ENCODE peak calls at places on chromosomes 12 and 14, in six cellular contexts. M, C, E, K, N and V are unnamed samples.

GRCh38 chr12:56838602-56839488 is 75.7 kb downstream of the HSD17B6 start:
- DNase-seq in M (no peak), C (no peak), E (no peak), K (no peak), N (no peak), V (no peak)

GRCh38 chr12:56886319-56886718 is 47.9 kb downstream of the SDR9C7 start:
- DNase-seq in M (no peak), C (no peak), E (no peak), K (no peak), N (no peak), V (no peak)

GRCh38 chr12:69154585-69155363 is 84.6 kb upstream of the CPSF6 start:
- DNase-seq in M (peak), C (peak), E (peak), K (peak), N (peak), V (peak)

GRCh38 chr12:25553083-25553482 is at the start of gene LMNTD1:
- DNase-seq in M (no peak), C (no peak), E (no peak), K (no peak), N (no peak), V (no peak)

GRCh38 chr14:91361236-91361811 is 56.3 kb downstream of the CCDC88C start:
- DNase-seq in M (no peak), C (no peak), E (no peak), K (no peak), N (no peak), V (no peak)

GRCh38 chr12:76879710-76880025 is 849 bp upstream of the CSRP2 start:
- DNase-seq in M (no peak), C (no peak), E (peak), K (no peak), N (no peak), V (no peak)

GRCh38 chr12:34406996-34407300 is 384.7 kb downstream of the ALG10 start:
- DNase-seq in M (peak), C (no peak), E (peak), K (no peak), N (peak), V (no peak)

GRCh38 chr12:32583535-32583934 is 95.6 kb upstream of the DNM1L start:
- DNase-seq in M (no peak), C (no peak), E (no peak), K (no peak), N (no peak), V (peak)

GRCh38 chr12:112855375-112855774 is 51.4 kb upstream of the OAS1 start:
- DNase-seq in M (no peak), C (no peak), E (peak), K (no peak), N (no peak), V (no peak)

GRCh38 chr12:50086148-50086547 is 1.0 kb downstream of the SMARCD1 start:
- DNase-seq in M (no peak), C (no peak), E (no peak), K (no peak), N (no peak), V (no peak)

GRCh38 chr14:68946423-68946822 is 32.7 kb downstream of the ACTN1 start:
- DNase-seq in M (peak), C (no peak), E (no peak), K (no peak), N (no peak), V (no peak)

GRCh38 chr14:91924871-91925726 is 22.4 kb downstream of the FBLN5 start:
- DNase-seq in M (no peak), C (no peak), E (no peak), K (no peak), N (no peak), V (no peak)

GRCh38 chr12:13559318-13559978 is 362.9 kb downstream of the EMP1 start:
- DNase-seq in M (no peak), C (no peak), E (no peak), K (no peak), N (peak), V (no peak)

GRCh38 chr14:67698179-67698578 is 2.6 kb upstream of the RDH11 start:
- DNase-seq in M (no peak), C (no peak), E (no peak), K (no peak), N (no peak), V (no peak)

GRCh38 chr14:89807905-89808304 is 146.6 kb downstream of the EFCAB11 start:
- DNase-seq in M (no peak), C (no peak), E (no peak), K (no peak), N (no peak), V (no peak)

GRCh38 chr14:106185837-106186233 is 659.5 kb downstream of the TMEM121 start:
- DNase-seq in M (no peak), C (peak), E (no peak), K (no peak), N (peak), V (no peak)

GRCh38 chr12:124007810-124008570 is 35.0 kb downstream of the ZNF664 start:
- DNase-seq in M (no peak), C (no peak), E (peak), K (no peak), N (no peak), V (no peak)

GRCh38 chr12:26831959-26832816 is 806 bp downstream of the ITPR2 start:
- DNase-seq in M (peak), C (peak), E (peak), K (peak), N (peak), V (peak)
- TF ChIP-seq POLR2A in M (no peak), C (peak), E (no peak), K (peak), N (peak), V (peak)

DNA sequence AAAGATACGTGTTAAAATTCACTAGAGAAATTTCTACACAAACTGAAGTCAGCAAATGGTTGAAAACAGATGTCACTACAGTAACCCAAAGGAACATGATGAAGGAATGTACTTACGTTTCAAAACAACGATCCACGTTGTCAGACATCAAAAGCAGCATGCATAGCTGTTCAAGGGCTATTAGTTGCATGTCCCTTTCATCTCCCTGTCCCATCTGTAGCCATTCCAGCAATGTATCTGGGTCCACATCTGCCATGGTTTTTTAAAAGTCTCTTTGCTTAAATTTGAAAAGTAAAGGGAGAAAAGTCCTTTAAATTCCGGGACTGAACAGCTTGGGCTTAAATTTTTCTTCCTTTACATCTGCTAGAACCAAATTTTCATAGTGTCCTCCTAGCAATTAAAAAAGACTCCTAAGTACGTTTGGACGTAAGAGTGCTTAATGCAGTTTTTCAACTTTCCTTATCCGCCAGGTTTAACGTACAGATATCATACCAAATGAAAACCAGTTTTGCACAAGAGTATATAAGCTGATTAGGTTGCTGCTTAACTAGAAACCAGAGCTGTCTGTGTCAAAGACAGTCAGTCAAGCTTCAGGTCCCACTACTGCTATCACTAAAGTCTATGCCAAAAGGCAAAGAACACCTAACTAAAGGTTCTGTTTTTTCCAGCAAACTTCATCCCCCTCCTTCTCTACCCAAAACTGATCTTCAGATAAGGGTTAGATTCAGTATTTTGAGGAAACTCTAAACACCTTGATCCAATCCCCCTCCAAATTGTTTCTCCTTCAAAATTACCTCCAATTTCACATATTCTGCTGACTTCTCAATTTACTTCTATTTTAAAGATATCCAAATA is 1.7 kb downstream of the HECTD1 start:
- DNase-seq in M (no peak), C (peak), E (no peak), K (no peak), N (no peak), V (peak)
- TF ChIP-seq POLR2A in M (no peak), C (peak), E (no peak), K (no peak), N (no peak), V (no peak)

DNA sequence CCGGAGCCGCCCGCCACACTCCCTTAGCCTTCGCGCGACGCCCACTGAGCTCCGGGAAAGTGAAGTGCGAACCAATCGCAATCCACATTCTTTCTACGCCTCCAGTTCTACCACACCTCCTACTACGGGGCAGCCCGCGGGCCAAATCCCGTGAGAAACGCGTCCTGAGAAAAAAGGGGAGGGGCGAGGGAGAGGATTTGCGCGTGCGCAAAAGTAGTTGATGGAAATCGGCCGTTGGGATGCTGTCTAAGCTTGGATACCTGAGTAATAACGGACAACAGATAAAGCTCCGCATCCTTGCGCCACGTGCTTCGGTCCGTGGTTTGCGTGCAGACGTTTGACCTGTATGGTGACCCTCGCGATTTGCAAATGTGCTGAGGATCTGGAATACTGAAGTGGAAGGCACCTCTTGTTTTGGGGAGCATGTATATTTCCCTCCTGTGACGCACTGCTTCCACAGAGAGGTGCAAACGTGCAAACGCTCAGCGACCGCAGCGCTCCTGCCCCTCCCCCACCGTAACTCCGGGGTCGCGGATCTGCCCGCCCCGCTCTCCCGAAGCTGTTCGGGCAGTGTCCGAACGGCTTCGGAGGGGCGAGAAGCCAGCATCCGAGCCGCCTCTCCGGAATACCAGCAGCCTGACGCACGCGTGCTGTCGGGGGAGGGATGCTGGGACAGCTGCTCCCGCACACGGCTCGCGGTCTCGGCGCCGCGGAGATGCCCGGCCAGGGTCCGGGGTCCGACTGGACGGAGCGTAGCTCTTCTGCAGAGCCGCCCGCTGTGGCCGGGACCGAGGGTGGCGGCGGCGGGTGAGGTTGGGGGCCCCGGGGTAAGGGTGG is at the start of the genes FAM216A and GPN3:
- DNase-seq in M (peak), C (peak), E (peak), K (peak), N (peak), V (peak)
- TF ChIP-seq POLR2A in M (no peak), C (peak), E (no peak), K (peak), N (peak), V (peak)

GRCh38 chr14:75647650-75648049 is 13.0 kb downstream of the ERG28 start:
- DNase-seq in M (no peak), C (no peak), E (no peak), K (no peak), N (no peak), V (peak)
- TF ChIP-seq POLR2A in M (no peak), C (no peak), E (no peak), K (no peak), N (no peak), V (no peak)

GRCh38 chr14:103099081-103099732 is 4.7 kb downstream of the EXOC3L4 start:
- DNase-seq in M (no peak), C (peak), E (no peak), K (no peak), N (no peak), V (no peak)
- TF ChIP-seq POLR2A in M (no peak), C (no peak), E (no peak), K (no peak), N (no peak), V (no peak)

DNA sequence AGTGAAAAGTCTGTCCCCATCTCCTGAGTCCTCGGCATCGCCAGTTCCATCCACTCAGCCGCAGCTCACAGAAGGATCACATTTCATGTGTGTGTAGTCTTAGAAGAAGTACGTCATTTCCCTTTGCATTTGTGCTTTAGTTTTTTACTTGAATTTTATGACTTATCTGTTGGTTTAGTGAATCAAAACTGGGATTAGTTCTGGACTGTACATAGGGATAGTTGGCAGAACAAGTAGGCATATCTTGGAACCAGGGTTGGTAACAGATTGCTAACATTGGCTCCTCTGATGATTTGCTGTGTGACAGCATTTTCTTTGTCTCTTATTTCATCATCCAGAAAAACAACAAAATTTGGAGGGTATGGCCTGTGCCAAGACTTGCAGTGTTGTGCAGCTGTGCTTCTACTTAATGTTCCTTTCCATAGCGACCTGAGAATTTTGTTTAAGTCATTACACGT is 69.6 kb upstream of the AEBP2 start:
- DNase-seq in M (no peak), C (no peak), E (no peak), K (no peak), N (no peak), V (no peak)
- TF ChIP-seq POLR2A in M (no peak), C (no peak), E (no peak), K (no peak), N (no peak), V (no peak)

GRCh38 chr14:103057372-103058208 is at the start of gene CDC42BPB:
- DNase-seq in M (peak), C (peak), E (peak), K (peak), N (peak), V (peak)

GRCh38 chr14:103055693-103056092 is 1.7 kb downstream of the CDC42BPB start:
- DNase-seq in M (no peak), C (no peak), E (no peak), K (no peak), N (no peak), V (peak)

GRCh38 chr14:103056322-103057027 is 874 bp downstream of the CDC42BPB start:
- DNase-seq in M (peak), C (no peak), E (peak), K (no peak), N (peak), V (peak)

GRCh38 chr14:103058209-103059055 is 1.1 kb upstream of the CDC42BPB start:
- DNase-seq in M (no peak), C (no peak), E (no peak), K (no peak), N (no peak), V (no peak)

DNA sequence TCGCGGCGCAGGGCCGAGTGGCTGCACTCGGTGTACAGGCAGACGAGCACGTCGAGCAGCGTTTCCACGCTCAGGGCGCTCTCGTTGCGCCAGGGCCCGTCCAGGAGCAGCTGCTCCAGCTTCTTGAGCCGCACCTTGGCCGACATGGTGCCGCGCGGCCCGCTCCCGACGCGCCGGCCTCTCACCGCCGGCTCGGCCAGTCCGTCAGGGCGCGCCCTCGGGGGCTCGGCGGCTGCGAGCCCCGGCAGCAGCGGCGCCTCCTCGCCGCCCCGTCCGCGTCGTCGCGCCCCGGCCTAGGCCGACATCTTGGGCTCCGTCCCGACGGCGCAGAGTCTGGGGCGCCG is 349 bp downstream of the CDC42BPB start:
- DNase-seq in M (no peak), C (no peak), E (no peak), K (no peak), N (no peak), V (peak)
- TF ChIP-seq POLR2A in M (no peak), C (no peak), E (no peak), K (no peak), N (no peak), V (peak)

GRCh38 chr12:62603061-62603810 is 136.6 kb downstream of the MON2 start:
- DNase-seq in M (peak), C (peak), E (peak), K (peak), N (peak), V (peak)
- TF ChIP-seq POLR2A in M (no peak), C (peak), E (no peak), K (peak), N (peak), V (peak)